ENCODE peak calls at places on chromosomes 12 and 14, in five cellular contexts. M is HepG2, N is GM12878, F is K562, H is H1. P is an unnamed sample.

GRCh38 chr14:58315606-58316005 is 17.3 kb downstream of the ARID4A start:
- DNase-seq in N (no peak), M (no peak), F (no peak), H (no peak), P (no peak)

GRCh38 chr12:129903092-129903945 is 506 bp downstream of the TMEM132D start:
- DNase-seq in H (no peak), M (no peak), N (no peak), F (no peak), P (no peak)

GRCh38 chr12:107549786-107550480 is 135.7 kb upstream of the PWP1 start:
- DNase-seq in H (no peak), N (no peak), M (no peak), F (no peak), P (no peak)

GRCh38 chr14:74535756-74536325 is 42.3 kb downstream of the ISCA2 start:
- DNase-seq in M (no peak), H (no peak), N (no peak), F (no peak), P (no peak)

GRCh38 chr12:20946732-20947131 is 136.2 kb downstream of the SLCO1B3 start:
- DNase-seq in M (peak; percentile 1), F (peak; percentile 16), H (no peak), N (no peak), P (peak; percentile 51)

GRCh38 chr14:99564256-99564902 is 39.6 kb downstream of the CCDC85C start:
- DNase-seq in N (no peak), M (peak; percentile 51), H (no peak), F (no peak), P (peak; percentile 44)

GRCh38 chr14:104864267-104865068 is 600 bp upstream of the CEP170B start:
- DNase-seq in H (peak; percentile 73), N (no peak), F (peak; percentile 29), M (peak; percentile 85), P (peak; percentile 37)

GRCh38 chr14:106037380-106037779 is 511.0 kb downstream of the TMEM121 start:
- DNase-seq in F (peak; percentile 8), H (no peak), N (no peak), M (no peak), P (no peak)

GRCh38 chr12:96501139-96501741 is 11.9 kb downstream of the CFAP54 start:
- DNase-seq in M (peak; percentile 55), F (no peak), H (no peak), N (peak; percentile 69), P (peak; percentile 77)

GRCh38 chr12:2248087-2248900 is 195.5 kb downstream of the CACNA1C start:
- DNase-seq in M (peak; percentile 92), F (no peak), H (no peak), N (no peak), P (no peak)

GRCh38 chr14:77988966-77989365 is 181.2 kb upstream of the NRXN3 start:
- DNase-seq in N (no peak), M (peak; percentile 6), H (no peak), F (no peak), P (peak; percentile 13)

GRCh38 chr14:78164226-78164853 is 5.8 kb upstream of the NRXN3 start:
- DNase-seq in H (peak; percentile 50), N (no peak), F (peak; percentile 45), M (peak; percentile 15), P (peak; percentile 60)

GRCh38 chr12:82413994-82414393 is 55.7 kb downstream of the METTL25 start:
- DNase-seq in N (no peak), M (no peak), F (no peak), H (no peak), P (no peak)

GRCh38 chr12:34605955-34606748 is 583.9 kb downstream of the ALG10 start:
- DNase-seq in M (no peak), H (no peak), N (no peak), F (no peak), P (no peak)

GRCh38 chr14:105167303-105168092 is 1.1 kb downstream of the JAG2 start:
- DNase-seq in F (peak; percentile 75), N (no peak), H (no peak), M (no peak), P (no peak)

GRCh38 chr14:65453807-65454480 is 41.4 kb downstream of the FUT8 start:
- DNase-seq in F (no peak), H (no peak), N (no peak), M (no peak), P (no peak)

GRCh38 chr12:77924703-77925102 is 94.0 kb downstream of the NAV3 start:
- DNase-seq in H (no peak), F (no peak), N (no peak), M (no peak), P (no peak)

GRCh38 chr12:6643569-6644256 is 3.5 kb downstream of the ACRBP start:
- DNase-seq in F (no peak), M (no peak), H (no peak), N (no peak), P (no peak)

GRCh38 chr12:6646276-6647082 is 753 bp downstream of the ACRBP start:
- DNase-seq in M (no peak), F (no peak), N (no peak), H (no peak), P (no peak)

GRCh38 chr12:6644903-6645302 is 2.3 kb downstream of the ACRBP start:
- DNase-seq in N (no peak), H (no peak), F (no peak), M (no peak), P (no peak)

GRCh38 chr12:6644257-6644596 is 3.0 kb downstream of the ACRBP start:
- DNase-seq in N (no peak), F (no peak), H (no peak), M (no peak), P (no peak)

GRCh38 chr12:6647083-6647604 is at the start of gene ACRBP:
- DNase-seq in F (no peak), N (no peak), M (no peak), H (no peak), P (no peak)
- TF ChIP-seq HDAC2 in F (no peak), N (no peak), M (no peak), H (no peak), P (no peak)

DNA sequence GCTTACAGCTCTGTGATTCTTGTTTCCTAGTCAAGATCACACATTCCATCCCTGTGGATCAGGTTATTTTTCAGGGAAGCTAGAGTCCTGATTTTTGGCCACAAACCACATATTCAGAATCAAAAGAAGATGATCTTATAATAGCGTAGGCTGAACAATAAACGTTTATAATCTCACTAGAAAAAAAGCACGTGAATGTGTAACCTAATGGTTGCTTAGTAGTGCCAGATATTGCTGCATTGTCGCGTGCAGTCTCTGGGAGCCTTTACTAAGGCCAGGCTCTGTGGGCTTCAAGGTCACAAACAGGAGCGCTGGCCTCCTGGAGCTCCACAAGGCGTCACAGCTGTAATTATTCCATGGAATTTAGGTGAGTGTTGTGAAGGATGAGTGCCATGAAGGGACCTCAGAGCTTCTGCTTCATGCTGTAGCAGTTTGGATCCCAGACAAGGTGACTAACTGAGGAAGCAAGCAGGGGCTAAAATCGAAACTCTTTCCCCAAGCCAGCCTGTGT is 17.4 kb downstream of the CDKN1B start:
- DNase-seq in F (no peak), N (no peak), M (no peak), H (no peak), P (no peak)
- TF ChIP-seq HDAC2 in F (no peak), N (no peak), M (peak; percentile 27), H (no peak), P (no peak)

GRCh38 chr14:66657780-66658179 is 149.8 kb downstream of the GPHN start:
- DNase-seq in M (no peak), H (no peak), N (no peak), F (no peak), P (no peak)

DNA sequence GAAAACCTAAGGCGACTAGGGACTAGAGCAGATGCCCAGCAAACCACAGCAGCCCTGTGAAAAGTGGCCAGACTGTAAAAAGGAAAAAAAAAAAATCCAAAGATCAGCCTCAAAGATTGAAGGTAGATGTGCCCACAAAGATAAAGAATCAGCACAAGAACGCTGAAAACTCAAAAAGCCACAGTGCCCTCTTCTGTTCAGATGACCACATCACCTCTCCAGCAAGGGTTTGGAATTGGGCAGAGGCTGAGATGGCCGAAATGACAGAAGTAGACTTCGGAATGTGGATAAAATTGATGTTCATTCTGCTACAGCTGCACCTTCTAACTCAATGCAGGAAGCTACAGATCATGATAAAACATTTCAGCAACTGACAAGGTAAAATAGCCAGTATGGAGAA is 154.4 kb downstream of the GPHN start:
- DNase-seq in F (no peak), M (peak; percentile 10), H (no peak), N (no peak), P (peak; percentile 17)
- TF ChIP-seq HDAC2 in F (no peak), M (no peak), H (no peak), N (no peak), P (no peak)

GRCh38 chr14:79861111-79861510 is 350.2 kb downstream of the DIO2 start:
- DNase-seq in N (no peak), H (no peak), M (no peak), F (no peak), P (no peak)
- TF ChIP-seq HDAC2 in N (no peak), H (no peak), M (no peak), F (no peak), P (no peak)

GRCh38 chr12:55718650-55719275 is 1.4 kb upstream of the RDH5 start:
- DNase-seq in N (no peak), H (no peak), M (no peak), F (no peak), P (no peak)
- TF ChIP-seq HDAC2 in N (no peak), H (no peak), M (no peak), F (no peak), P (no peak)

GRCh38 chr12:116684891-116685290 is 53.0 kb downstream of the SPRING1 start:
- DNase-seq in F (no peak), N (no peak), H (no peak), M (no peak), P (no peak)

GRCh38 chr12:116691205-116691604 is 46.7 kb downstream of the SPRING1 start:
- DNase-seq in M (no peak), F (no peak), N (no peak), H (no peak), P (no peak)

GRCh38 chr12:116689586-116689985 is 48.3 kb downstream of the SPRING1 start:
- DNase-seq in N (no peak), F (no peak), M (no peak), H (no peak), P (no peak)

GRCh38 chr12:116690016-116690709 is 47.7 kb downstream of the SPRING1 start:
- DNase-seq in N (no peak), F (no peak), H (no peak), M (no peak), P (no peak)

DNA sequence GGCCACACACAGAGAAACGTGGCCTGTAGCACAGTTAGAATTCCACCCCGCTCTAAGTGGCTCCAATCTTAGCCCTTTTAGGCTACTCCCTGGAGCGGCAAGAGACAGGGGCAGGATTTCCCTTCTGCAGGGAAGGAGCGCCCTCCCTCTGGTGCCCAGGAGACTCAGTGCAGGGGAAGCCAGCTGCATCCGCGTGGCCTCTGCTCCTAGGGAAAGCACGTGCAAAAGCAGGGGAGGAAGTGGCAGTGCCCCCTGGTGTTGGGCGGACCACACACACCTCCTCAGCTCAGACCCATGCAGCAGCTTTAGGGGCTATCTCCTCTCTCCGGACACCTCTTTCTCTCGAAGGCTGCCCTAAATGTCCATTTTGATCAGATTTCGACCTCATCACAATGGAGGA is 50.0 kb downstream of the SPRING1 start:
- DNase-seq in F (peak; percentile 67), M (peak; percentile 44), N (no peak), H (peak; percentile 76), P (peak; percentile 76)
- TF ChIP-seq HDAC2 in F (no peak), M (no peak), N (no peak), H (no peak), P (no peak)